ENCODE peak calls at places on chromosomes 3 and 15, in six cellular contexts. F, E, X, N, V and R are unnamed samples.

GRCh38 chr3:110419096-110419495 is 652.5 kb upstream of the NECTIN3 start:
- DNase-seq in X (no peak), V (no peak), F (peak), E (peak), N (no peak), R (no peak)

GRCh38 chr15:41660235-41661077 is at the start of gene MGA:
- DNase-seq in V (peak), E (peak), F (peak), X (peak), N (peak), R (peak)

GRCh38 chr3:12822725-12823373 is 18.5 kb downstream of the RPL32 start:
- DNase-seq in F (peak), E (peak), N (no peak), V (no peak), X (no peak), R (no peak)

GRCh38 chr3:100335137-100335833 is 728 bp downstream of the NIT2 start:
- DNase-seq in X (peak), N (no peak), F (peak), V (peak), E (peak), R (no peak)

GRCh38 chr15:95843241-95843851 is 487.2 kb upstream of the NR2F2 start:
- DNase-seq in N (no peak), X (peak), F (peak), E (peak), V (no peak), R (peak)

GRCh38 chr15:69475769-69476358 is 23.2 kb downstream of the RPLP1 start:
- DNase-seq in F (peak), N (peak), E (peak), V (peak), X (peak), R (peak)

GRCh38 chr3:196399485-196399945 is 32.7 kb downstream of the UBXN7 start:
- DNase-seq in E (peak), V (no peak), X (no peak), N (no peak), F (peak), R (peak)

GRCh38 chr15:41862515-41863116 is 24.0 kb downstream of the PLA2G4B start:
- DNase-seq in V (no peak), F (no peak), E (no peak), N (peak), X (no peak), R (no peak)

GRCh38 chr15:40436116-40436891 is 4.4 kb upstream of the BAHD1 start:
- DNase-seq in E (no peak), X (no peak), V (no peak), N (peak), F (no peak), R (no peak)

GRCh38 chr3:108552267-108553159 is 36.7 kb downstream of the CIP2A start:
- DNase-seq in X (no peak), E (peak), F (peak), V (no peak), N (no peak), R (peak)

GRCh38 chr3:186821429-186822367 is 15.4 kb upstream of the RFC4 start:
- DNase-seq in N (no peak), F (peak), V (no peak), X (no peak), E (peak), R (peak)

GRCh38 chr3:194766845-194767244 is 81.2 kb downstream of the FAM43A start:
- DNase-seq in N (no peak), X (no peak), E (no peak), V (no peak), F (no peak), R (no peak)

GRCh38 chr15:100944237-100944875 is 25.2 kb downstream of the LRRK1 start:
- DNase-seq in F (no peak), E (peak), X (no peak), N (no peak), V (no peak), R (no peak)

GRCh38 chr3:120090422-120090821 is 3.8 kb downstream of the GSK3B start:
- DNase-seq in E (no peak), X (no peak), F (no peak), V (no peak), N (no peak), R (no peak)

GRCh38 chr3:139427283-139428060 is 38.0 kb upstream of the COPB2 start:
- DNase-seq in F (peak), N (no peak), V (no peak), X (no peak), E (peak), R (peak)

GRCh38 chr3:192831801-192832347 is 85.8 kb downstream of the MB21D2 start:
- DNase-seq in E (no peak), V (no peak), N (no peak), X (no peak), F (no peak), R (no peak)

GRCh38 chr15:45133561-45133920 is 3.7 kb downstream of the DUOX1 start:
- DNase-seq in X (no peak), V (no peak), N (no peak), F (no peak), E (no peak), R (no peak)

GRCh38 chr3:108416111-108416869 is 94.1 kb downstream of the MYH15 start:
- DNase-seq in F (no peak), N (no peak), V (no peak), E (no peak), X (no peak), R (peak)

GRCh38 chr15:57784081-57784488 is 77.6 kb downstream of the POLR2M start:
- DNase-seq in F (peak), N (no peak), X (peak), E (peak), V (no peak), R (no peak)

GRCh38 chr3:8854656-8855055 is 85.2 kb upstream of the OXTR start:
- DNase-seq in V (no peak), X (no peak), N (no peak), F (no peak), E (no peak), R (peak)

GRCh38 chr3:156782921-156783320 is 43.2 kb upstream of the LEKR1 start:
- DNase-seq in F (no peak), V (no peak), N (no peak), E (no peak), X (no peak), R (no peak)

GRCh38 chr15:32730677-32731654 is 13.2 kb downstream of the GREM1 start:
- DNase-seq in N (peak), V (no peak), E (peak), F (peak), X (peak), R (no peak)

GRCh38 chr3:60053518-60054265 is 1003.9 kb upstream of the CFAP20DC start:
- DNase-seq in N (no peak), V (no peak), X (no peak), E (no peak), F (no peak), R (peak)

GRCh38 chr3:191646242-191646641 is 185.3 kb downstream of the PYDC2 start:
- DNase-seq in V (no peak), N (no peak), F (no peak), X (no peak), E (no peak), R (no peak)

GRCh38 chr3:173920386-173920785 is 522.8 kb downstream of the NLGN1 start:
- DNase-seq in X (no peak), N (no peak), F (no peak), V (no peak), E (no peak), R (peak)

GRCh38 chr3:49781415-49782199 is 4.7 kb downstream of the IP6K1 start:
- DNase-seq in E (no peak), F (no peak), N (no peak), X (no peak), V (no peak), R (no peak)

GRCh38 chr3:77530870-77531269 is 491.0 kb downstream of the ROBO2 start:
- DNase-seq in V (no peak), F (no peak), E (no peak), X (no peak), N (no peak), R (no peak)

GRCh38 chr3:110774496-110775265 is 296.9 kb upstream of the NECTIN3 start:
- DNase-seq in V (no peak), X (no peak), F (peak), N (no peak), E (no peak), R (peak)

GRCh38 chr3:37969601-37970100 is 20.9 kb upstream of the VILL start:
- DNase-seq in F (no peak), X (peak), V (no peak), E (no peak), N (no peak), R (no peak)

GRCh38 chr15:86355798-86356197 is 276.1 kb downstream of the AGBL1 start:
- DNase-seq in N (no peak), V (no peak), E (no peak), F (no peak), X (no peak), R (peak)

GRCh38 chr15:28106294-28107110 is 7.4 kb upstream of the OCA2 start:
- DNase-seq in X (no peak), E (no peak), V (no peak), N (peak), F (no peak), R (no peak)

GRCh38 chr3:129822679-129823078 is 70.8 kb downstream of the TMCC1 start:
- DNase-seq in X (no peak), E (peak), V (no peak), F (peak), N (no peak), R (peak)

GRCh38 chr15:99963096-99963825 is 230.0 kb upstream of the LYSMD4 start:
- DNase-seq in E (peak), X (no peak), F (peak), N (no peak), V (no peak), R (peak)

GRCh38 chr15:39000008-39000734 is 435.6 kb upstream of the RASGRP1 start:
- DNase-seq in E (no peak), X (no peak), N (peak), V (no peak), F (no peak), R (no peak)

GRCh38 chr3:48403533-48404439 is 26.1 kb downstream of the PLXNB1 start:
- DNase-seq in V (no peak), E (no peak), F (no peak), N (no peak), X (no peak), R (no peak)

GRCh38 chr15:23860290-23860751 is 173.2 kb upstream of the NDN start:
- DNase-seq in F (no peak), V (no peak), E (no peak), N (no peak), X (no peak), R (no peak)
- H3K4me3 ChIP-seq in F (no peak), V (no peak), E (no peak), N (no peak), X (no peak), R (no peak)

DNA sequence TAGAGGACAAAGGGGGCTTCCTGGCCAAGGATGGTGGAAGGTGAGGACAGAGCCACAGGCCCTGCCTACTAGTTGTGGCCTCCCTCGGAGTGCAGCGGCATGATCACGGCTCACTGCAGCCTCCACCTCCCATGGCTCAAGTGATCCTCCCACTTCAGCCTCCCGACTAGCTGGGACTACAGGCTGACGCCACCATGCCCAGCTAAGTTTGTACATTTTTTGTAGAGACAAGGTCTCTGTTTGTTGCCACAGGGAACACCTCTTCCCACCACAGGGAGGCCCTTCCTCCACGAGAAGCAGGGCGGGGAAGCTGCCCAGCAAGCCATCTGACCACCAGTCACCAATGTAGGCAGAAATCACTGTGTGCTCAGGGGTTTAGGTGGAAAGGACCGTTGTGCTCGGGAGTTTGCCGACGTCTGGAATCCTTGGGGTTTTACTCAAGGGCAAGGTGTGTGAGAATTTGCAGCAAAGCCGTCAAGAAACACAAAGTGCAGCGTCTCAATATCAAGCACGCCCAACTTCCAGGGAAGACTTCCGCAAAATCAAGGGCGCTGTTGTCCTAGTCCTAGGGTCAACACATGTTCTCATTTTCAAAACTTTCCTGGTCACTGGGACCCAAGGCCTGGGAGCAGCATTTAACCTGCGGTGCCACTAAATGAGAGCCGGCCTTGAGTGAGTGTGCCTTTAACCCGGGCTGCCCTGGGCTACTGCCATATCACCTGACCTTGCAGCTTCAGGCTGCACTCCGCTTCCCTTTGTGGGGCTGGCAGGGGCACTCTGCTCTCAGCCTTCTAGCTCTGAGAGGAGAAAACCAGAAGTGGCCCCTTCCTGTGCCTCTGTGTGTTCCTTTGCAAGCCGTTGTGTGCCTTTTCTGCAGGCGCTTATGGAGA is 65.7 kb downstream of the SLC12A8 start:
- DNase-seq in N (peak), F (no peak), V (no peak), E (no peak), X (no peak), R (no peak)
- H3K4me3 ChIP-seq in N (no peak), F (no peak), V (no peak), E (no peak), X (no peak), R (no peak)

DNA sequence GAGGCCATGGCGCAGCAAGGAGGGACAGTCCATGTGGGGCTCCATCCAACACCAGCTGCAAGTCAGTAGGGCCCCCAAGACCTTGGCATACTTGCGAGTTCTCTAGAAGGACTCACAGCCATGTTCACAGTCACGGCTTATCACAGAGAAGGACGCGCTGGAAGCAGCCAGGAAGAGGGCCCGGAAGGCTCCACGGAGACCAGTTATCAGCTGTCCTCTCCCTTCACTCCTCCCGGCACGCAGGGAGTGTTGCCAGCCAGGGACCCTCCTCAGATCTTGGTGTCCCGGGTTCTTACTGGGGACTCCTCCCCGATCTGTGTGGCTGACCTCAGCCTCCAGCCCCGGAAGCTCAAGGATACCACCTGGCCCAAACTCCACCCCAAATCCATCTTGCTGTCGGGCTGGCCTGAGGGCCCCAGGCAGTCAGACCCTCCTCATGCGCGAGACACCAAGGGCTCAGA is 68.0 kb downstream of the SLTM start:
- DNase-seq in X (peak), F (peak), E (peak), N (peak), V (no peak), R (no peak)
- H3K4me3 ChIP-seq in X (peak), F (peak), E (peak), N (no peak), V (no peak), R (no peak)

GRCh38 chr15:67941643-67942315 is 101.9 kb upstream of the RNU6-1 start:
- DNase-seq in X (no peak), N (no peak), F (no peak), E (peak), V (no peak), R (peak)

GRCh38 chr15:67943475-67943874 is 103.6 kb upstream of the RNU6-1 start:
- DNase-seq in F (no peak), E (no peak), N (no peak), V (no peak), X (no peak), R (no peak)

GRCh38 chr15:67945131-67945530 is 105.3 kb upstream of the RNU6-1 start:
- DNase-seq in F (no peak), X (no peak), V (no peak), N (no peak), E (no peak), R (no peak)

GRCh38 chr15:67945951-67946700 is 106.3 kb upstream of the RNU6-1 start:
- DNase-seq in N (no peak), E (peak), F (peak), V (no peak), X (peak), R (peak)

DNA sequence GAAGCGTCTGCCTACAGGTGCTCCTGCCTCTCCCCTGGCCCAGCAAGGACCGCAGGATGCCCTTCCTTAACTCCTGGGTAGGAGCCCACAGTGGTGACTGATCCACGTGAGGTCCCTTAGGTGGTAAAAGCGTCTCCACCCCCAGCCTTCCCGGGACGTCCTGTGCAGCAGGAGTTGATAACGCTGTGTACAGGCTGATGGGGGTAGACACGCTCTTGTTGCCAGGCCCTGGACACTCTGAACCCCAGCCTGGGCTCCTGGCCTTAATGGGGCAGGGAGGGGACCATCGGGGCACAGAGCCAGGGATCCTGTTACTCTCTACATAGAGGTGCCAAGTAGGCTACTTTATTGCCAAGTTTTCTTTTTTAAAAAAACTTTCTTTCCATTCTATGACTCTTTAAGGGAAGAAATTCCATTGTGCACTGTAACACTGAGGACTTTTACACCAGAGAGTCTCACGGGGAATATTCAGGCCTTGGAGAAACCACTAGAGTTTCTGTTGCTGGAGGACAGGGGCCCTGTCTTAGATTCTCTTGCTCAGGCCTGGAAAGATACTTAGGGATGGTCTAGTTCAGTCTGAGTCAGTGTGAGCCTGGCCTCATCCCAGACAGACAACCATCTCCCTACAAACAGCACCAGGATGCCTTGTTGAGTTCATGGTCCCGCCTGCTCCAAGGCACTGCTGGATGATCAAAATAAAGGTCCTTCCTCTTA is 104.3 kb upstream of the RNU6-1 start:
- DNase-seq in E (no peak), X (peak), F (peak), N (peak), V (no peak), R (no peak)
- H3K4me3 ChIP-seq in E (no peak), X (no peak), F (no peak), N (no peak), V (no peak), R (no peak)

DNA sequence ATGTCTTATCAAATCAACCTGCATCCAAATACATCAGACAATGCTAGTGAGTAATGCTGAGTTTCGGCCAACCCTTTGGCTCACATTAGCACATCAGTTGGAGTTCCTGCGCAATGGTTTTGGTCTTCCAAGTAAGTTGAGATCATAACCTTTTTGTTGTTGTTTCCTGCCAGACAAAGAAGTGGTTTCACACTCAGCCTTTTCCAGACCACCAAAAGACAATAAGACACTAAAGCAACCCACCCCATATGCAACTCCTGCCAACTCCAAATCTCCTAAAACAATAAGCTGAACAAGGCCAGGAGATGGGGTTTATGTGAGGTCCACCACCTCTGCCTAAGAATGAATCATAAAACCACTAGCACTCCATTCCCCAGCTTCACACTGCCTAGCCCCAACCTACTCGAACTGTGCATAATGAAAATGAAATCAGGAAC is 177.0 kb downstream of the ERC2 start:
- DNase-seq in V (no peak), E (peak), F (peak), X (no peak), N (no peak), R (peak)
- H3K4me3 ChIP-seq in V (no peak), E (no peak), F (no peak), X (no peak), N (no peak), R (no peak)

GRCh38 chr15:67595572-67595971 is 53.1 kb downstream of the MAP2K5 start:
- DNase-seq in N (no peak), X (no peak), V (no peak), F (no peak), E (no peak), R (no peak)
- H3K4me3 ChIP-seq in N (no peak), X (no peak), V (no peak), F (no peak), E (no peak), R (no peak)

GRCh38 chr3:135966875-135967274 is 1.3 kb downstream of the PPP2R3A start:
- DNase-seq in F (no peak), E (peak), X (no peak), V (no peak), N (no peak), R (no peak)
- H3K4me3 ChIP-seq in F (peak), E (peak), X (peak), V (peak), N (peak), R (peak)

GRCh38 chr15:35743320-35743719 is 197.4 kb upstream of the DPH6 start:
- DNase-seq in F (no peak), X (no peak), V (no peak), N (no peak), E (no peak), R (peak)

GRCh38 chr15:35740761-35741160 is 194.8 kb upstream of the DPH6 start:
- DNase-seq in E (peak), X (no peak), F (peak), N (no peak), V (no peak), R (peak)

GRCh38 chr15:35741881-35742280 is 195.9 kb upstream of the DPH6 start:
- DNase-seq in F (peak), E (peak), X (no peak), N (no peak), V (no peak), R (no peak)

GRCh38 chr15:35738370-35738769 is 192.4 kb upstream of the DPH6 start:
- DNase-seq in N (no peak), V (no peak), X (no peak), E (peak), F (peak), R (peak)

GRCh38 chr15:35741395-35741794 is 195.4 kb upstream of the DPH6 start:
- DNase-seq in N (no peak), E (no peak), X (no peak), V (no peak), F (no peak), R (no peak)
- H3K4me3 ChIP-seq in N (no peak), E (no peak), X (no peak), V (no peak), F (no peak), R (no peak)

GRCh38 chr3:188246905-188247304 is 92.9 kb downstream of the LPP start:
- DNase-seq in E (no peak), N (no peak), X (no peak), V (no peak), F (no peak), R (no peak)
- H3K4me3 ChIP-seq in E (no peak), N (no peak), X (no peak), V (no peak), F (no peak), R (no peak)